ENCODE peak calls at places on chromosomes 12 and 14, in ten cellular contexts. One of them, this sample, is unnamed.

GRCh38 chr12:90062799-90063198 is 354.2 kb upstream of the ATP2B1 start:
- DNase-seq in A549: no peak
- DNase-seq in AG09319: no peak
- DNase-seq in colonic mucosa: no peak
- DNase-seq in left lung: no peak
- DNase-seq in lower leg skin: no peak
- DNase-seq in epithelial cell of esophagus: peak
- DNase-seq in GM23338: peak
- DNase-seq in MCF 10A: no peak
- DNase-seq in PC-9: no peak
- DNase-seq in this sample: no peak

GRCh38 chr12:105523164-105524057 is 192.9 kb downstream of the C12orf75 start:
- DNase-seq in A549: no peak
- DNase-seq in AG09319: peak
- DNase-seq in colonic mucosa: peak
- DNase-seq in left lung: peak
- DNase-seq in lower leg skin: peak
- DNase-seq in epithelial cell of esophagus: peak
- DNase-seq in GM23338: peak
- DNase-seq in MCF 10A: no peak
- DNase-seq in PC-9: no peak
- DNase-seq in this sample: no peak

GRCh38 chr14:54427914-54428313 is 13.3 kb downstream of the CNIH1 start:
- DNase-seq in A549: no peak
- DNase-seq in AG09319: no peak
- DNase-seq in colonic mucosa: no peak
- DNase-seq in left lung: no peak
- DNase-seq in lower leg skin: no peak
- DNase-seq in epithelial cell of esophagus: no peak
- DNase-seq in GM23338: no peak
- DNase-seq in MCF 10A: no peak
- DNase-seq in PC-9: no peak
- DNase-seq in this sample: no peak

GRCh38 chr12:117027251-117028086 is 71.7 kb downstream of the TESC start:
- DNase-seq in A549: no peak
- DNase-seq in AG09319: no peak
- DNase-seq in colonic mucosa: no peak
- DNase-seq in left lung: no peak
- DNase-seq in lower leg skin: no peak
- DNase-seq in epithelial cell of esophagus: no peak
- DNase-seq in GM23338: no peak
- DNase-seq in MCF 10A: no peak
- DNase-seq in PC-9: no peak
- DNase-seq in this sample: no peak

GRCh38 chr12:3542911-3543310 is 51.9 kb downstream of the PRMT8 start:
- DNase-seq in A549: no peak
- DNase-seq in AG09319: no peak
- DNase-seq in colonic mucosa: no peak
- DNase-seq in left lung: no peak
- DNase-seq in lower leg skin: no peak
- DNase-seq in epithelial cell of esophagus: no peak
- DNase-seq in GM23338: no peak
- DNase-seq in MCF 10A: peak
- DNase-seq in PC-9: peak
- DNase-seq in this sample: no peak

GRCh38 chr12:111304642-111305071 is 64.2 kb downstream of the PHETA1 start:
- DNase-seq in A549: peak
- DNase-seq in AG09319: no peak
- DNase-seq in colonic mucosa: no peak
- DNase-seq in left lung: no peak
- DNase-seq in lower leg skin: no peak
- DNase-seq in epithelial cell of esophagus: peak
- DNase-seq in GM23338: peak
- DNase-seq in MCF 10A: no peak
- DNase-seq in PC-9: no peak
- DNase-seq in this sample: peak

GRCh38 chr14:73825551-73826188 is 26.0 kb upstream of the PTGR2 start:
- DNase-seq in A549: peak
- DNase-seq in AG09319: peak
- DNase-seq in colonic mucosa: peak
- DNase-seq in left lung: peak
- DNase-seq in lower leg skin: peak
- DNase-seq in epithelial cell of esophagus: peak
- DNase-seq in GM23338: peak
- DNase-seq in MCF 10A: peak
- DNase-seq in PC-9: peak
- DNase-seq in this sample: peak

GRCh38 chr12:447132-447531 is 12.6 kb upstream of the B4GALNT3 start:
- DNase-seq in A549: no peak
- DNase-seq in AG09319: no peak
- DNase-seq in colonic mucosa: no peak
- DNase-seq in left lung: no peak
- DNase-seq in lower leg skin: no peak
- DNase-seq in epithelial cell of esophagus: no peak
- DNase-seq in GM23338: no peak
- DNase-seq in MCF 10A: no peak
- DNase-seq in PC-9: no peak
- DNase-seq in this sample: no peak

GRCh38 chr12:14836336-14837210 is 6.8 kb downstream of the ART4 start:
- DNase-seq in A549: peak
- DNase-seq in AG09319: no peak
- DNase-seq in colonic mucosa: no peak
- DNase-seq in left lung: no peak
- DNase-seq in lower leg skin: no peak
- DNase-seq in epithelial cell of esophagus: peak
- DNase-seq in GM23338: no peak
- DNase-seq in MCF 10A: peak
- DNase-seq in PC-9: peak
- DNase-seq in this sample: peak

GRCh38 chr14:67421356-67422224 is 9.6 kb upstream of the PLEK2 start:
- DNase-seq in A549: no peak
- DNase-seq in AG09319: no peak
- DNase-seq in colonic mucosa: no peak
- DNase-seq in left lung: no peak
- DNase-seq in lower leg skin: no peak
- DNase-seq in epithelial cell of esophagus: no peak
- DNase-seq in GM23338: no peak
- DNase-seq in MCF 10A: no peak
- DNase-seq in PC-9: no peak
- DNase-seq in this sample: no peak

GRCh38 chr12:8499616-8500015 is 13.7 kb upstream of the CLEC4D start:
- DNase-seq in A549: no peak
- DNase-seq in AG09319: no peak
- DNase-seq in colonic mucosa: no peak
- DNase-seq in left lung: no peak
- DNase-seq in lower leg skin: no peak
- DNase-seq in epithelial cell of esophagus: peak
- DNase-seq in GM23338: peak
- DNase-seq in MCF 10A: no peak
- DNase-seq in PC-9: no peak
- DNase-seq in this sample: no peak

GRCh38 chr12:84922721-84923120 is 10.1 kb upstream of the SLC6A15 start:
- DNase-seq in A549: no peak
- DNase-seq in AG09319: no peak
- DNase-seq in colonic mucosa: no peak
- DNase-seq in left lung: no peak
- DNase-seq in lower leg skin: no peak
- DNase-seq in epithelial cell of esophagus: peak
- DNase-seq in GM23338: no peak
- DNase-seq in MCF 10A: peak
- DNase-seq in PC-9: no peak
- DNase-seq in this sample: no peak

GRCh38 chr12:64097346-64098105 is 124.6 kb downstream of the KICS2 start:
- DNase-seq in A549: no peak
- DNase-seq in AG09319: no peak
- DNase-seq in colonic mucosa: no peak
- DNase-seq in left lung: no peak
- DNase-seq in lower leg skin: no peak
- DNase-seq in epithelial cell of esophagus: no peak
- DNase-seq in GM23338: no peak
- DNase-seq in MCF 10A: no peak
- DNase-seq in PC-9: no peak
- DNase-seq in this sample: no peak

GRCh38 chr14:103074699-103075341 is 9.2 kb upstream of the LBHD2 start:
- DNase-seq in A549: peak
- DNase-seq in AG09319: no peak
- DNase-seq in colonic mucosa: peak
- DNase-seq in left lung: peak
- DNase-seq in lower leg skin: peak
- DNase-seq in epithelial cell of esophagus: no peak
- DNase-seq in GM23338: peak
- DNase-seq in MCF 10A: no peak
- DNase-seq in PC-9: peak
- DNase-seq in this sample: peak

GRCh38 chr12:7075931-7076330 is 15.4 kb downstream of the C1S start:
- DNase-seq in A549: no peak
- DNase-seq in AG09319: peak
- DNase-seq in colonic mucosa: no peak
- DNase-seq in left lung: no peak
- DNase-seq in lower leg skin: no peak
- DNase-seq in epithelial cell of esophagus: peak
- DNase-seq in GM23338: no peak
- DNase-seq in MCF 10A: peak
- DNase-seq in PC-9: no peak
- DNase-seq in this sample: no peak

GRCh38 chr12:57813971-57814771 is 4.4 kb downstream of the AVIL start:
- DNase-seq in A549: no peak
- DNase-seq in AG09319: no peak
- DNase-seq in colonic mucosa: no peak
- DNase-seq in left lung: no peak
- DNase-seq in lower leg skin: no peak
- DNase-seq in epithelial cell of esophagus: no peak
- DNase-seq in GM23338: no peak
- DNase-seq in MCF 10A: no peak
- DNase-seq in PC-9: no peak
- DNase-seq in this sample: no peak

GRCh38 chr12:49832836-49833421 is 4.7 kb upstream of the NCKAP5L start:
- DNase-seq in A549: no peak
- DNase-seq in AG09319: no peak
- DNase-seq in colonic mucosa: no peak
- DNase-seq in left lung: no peak
- DNase-seq in lower leg skin: no peak
- DNase-seq in epithelial cell of esophagus: peak
- DNase-seq in GM23338: no peak
- DNase-seq in MCF 10A: peak
- DNase-seq in PC-9: no peak
- DNase-seq in this sample: no peak

DNA sequence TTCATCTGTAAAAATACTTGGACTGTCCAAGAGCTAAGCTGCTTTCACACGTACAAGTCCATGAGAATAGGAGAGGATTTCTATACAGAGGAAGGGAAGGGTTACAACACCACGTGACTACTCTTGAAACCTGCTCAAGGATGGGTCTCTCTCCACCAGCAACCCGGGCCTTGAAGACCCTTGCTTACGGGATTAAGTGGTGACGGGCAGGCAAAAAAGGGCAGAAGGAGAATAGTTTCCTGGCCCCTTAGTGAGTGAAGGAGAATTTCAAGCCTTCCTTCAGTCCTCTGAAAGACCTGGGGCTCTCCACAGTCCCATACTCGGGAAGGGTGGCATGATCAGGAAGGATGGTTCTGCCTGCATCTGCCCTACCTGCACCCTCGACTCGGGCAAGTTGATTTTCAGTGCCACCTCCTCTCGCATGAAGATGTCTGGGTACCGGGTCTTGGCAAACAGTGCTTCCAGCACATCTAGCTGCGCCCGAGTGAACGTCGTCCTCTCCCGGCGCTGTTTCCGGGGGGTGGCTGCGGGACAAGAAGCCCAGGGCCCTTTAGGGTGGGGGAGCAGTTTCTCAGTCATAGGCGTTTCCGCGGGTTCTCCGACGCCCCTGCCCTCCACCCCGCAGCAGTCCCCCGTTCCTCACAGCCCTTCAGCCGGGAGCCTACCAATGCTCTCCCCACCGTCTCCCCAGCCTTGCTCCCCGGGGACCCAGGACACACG is 6.3 kb downstream of the OTX2 start:
- DNase-seq in A549: no peak
- DNase-seq in AG09319: no peak
- DNase-seq in colonic mucosa: no peak
- DNase-seq in left lung: no peak
- DNase-seq in lower leg skin: no peak
- DNase-seq in epithelial cell of esophagus: no peak
- DNase-seq in GM23338: peak
- DNase-seq in MCF 10A: no peak
- DNase-seq in PC-9: no peak
- DNase-seq in this sample: no peak
- TF ChIP-seq CTCF in A549: no peak
- TF ChIP-seq CTCF in AG09319: no peak
- TF ChIP-seq CTCF in colonic mucosa: no peak
- TF ChIP-seq CTCF in left lung: no peak
- TF ChIP-seq CTCF in lower leg skin: no peak
- TF ChIP-seq CTCF in epithelial cell of esophagus: no peak
- TF ChIP-seq CTCF in GM23338: no peak
- TF ChIP-seq CTCF in MCF 10A: no peak
- TF ChIP-seq CTCF in PC-9: no peak
- TF ChIP-seq CTCF in this sample: no peak

GRCh38 chr14:70350078-70350477 is 9.4 kb downstream of the COX16 start:
- DNase-seq in A549: peak
- DNase-seq in AG09319: no peak
- DNase-seq in colonic mucosa: no peak
- DNase-seq in left lung: no peak
- DNase-seq in lower leg skin: no peak
- DNase-seq in epithelial cell of esophagus: no peak
- DNase-seq in GM23338: peak
- DNase-seq in MCF 10A: no peak
- DNase-seq in PC-9: no peak
- DNase-seq in this sample: no peak
- TF ChIP-seq CTCF in A549: no peak
- TF ChIP-seq CTCF in AG09319: no peak
- TF ChIP-seq CTCF in colonic mucosa: no peak
- TF ChIP-seq CTCF in left lung: no peak
- TF ChIP-seq CTCF in lower leg skin: no peak
- TF ChIP-seq CTCF in epithelial cell of esophagus: no peak
- TF ChIP-seq CTCF in GM23338: peak
- TF ChIP-seq CTCF in MCF 10A: no peak
- TF ChIP-seq CTCF in PC-9: no peak
- TF ChIP-seq CTCF in this sample: no peak

GRCh38 chr12:87001102-87001501 is 744.9 kb upstream of the MGAT4C start:
- DNase-seq in A549: no peak
- DNase-seq in AG09319: no peak
- DNase-seq in colonic mucosa: no peak
- DNase-seq in left lung: no peak
- DNase-seq in lower leg skin: no peak
- DNase-seq in epithelial cell of esophagus: no peak
- DNase-seq in GM23338: no peak
- DNase-seq in MCF 10A: no peak
- DNase-seq in PC-9: no peak
- DNase-seq in this sample: no peak
- TF ChIP-seq CTCF in A549: no peak
- TF ChIP-seq CTCF in AG09319: no peak
- TF ChIP-seq CTCF in colonic mucosa: no peak
- TF ChIP-seq CTCF in left lung: no peak
- TF ChIP-seq CTCF in lower leg skin: no peak
- TF ChIP-seq CTCF in epithelial cell of esophagus: no peak
- TF ChIP-seq CTCF in GM23338: no peak
- TF ChIP-seq CTCF in MCF 10A: no peak
- TF ChIP-seq CTCF in PC-9: no peak
- TF ChIP-seq CTCF in this sample: no peak

DNA sequence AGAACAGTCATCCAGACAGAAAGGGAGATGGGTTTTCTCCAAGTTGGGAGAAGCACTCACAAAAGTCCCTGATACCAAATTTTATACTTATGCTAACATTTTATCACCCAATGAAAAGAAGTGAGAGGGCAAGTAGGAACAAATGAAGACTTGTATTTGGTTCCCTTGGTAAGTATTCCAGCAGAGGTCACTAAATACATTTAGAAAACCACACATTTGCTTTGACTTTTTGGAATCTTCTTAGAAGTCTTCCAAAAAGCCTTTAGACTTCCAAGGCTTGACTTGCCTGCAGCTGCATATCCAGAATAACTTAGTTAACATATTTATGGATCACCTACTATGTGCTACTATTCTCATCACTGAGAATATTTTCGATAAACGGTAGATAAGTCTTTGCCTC is 3.1 kb upstream of the GYS2 start:
- DNase-seq in A549: peak
- DNase-seq in AG09319: peak
- DNase-seq in colonic mucosa: no peak
- DNase-seq in left lung: no peak
- DNase-seq in lower leg skin: no peak
- DNase-seq in epithelial cell of esophagus: peak
- DNase-seq in GM23338: peak
- DNase-seq in MCF 10A: peak
- DNase-seq in PC-9: no peak
- DNase-seq in this sample: no peak
- TF ChIP-seq CTCF in A549: peak
- TF ChIP-seq CTCF in AG09319: peak
- TF ChIP-seq CTCF in colonic mucosa: peak
- TF ChIP-seq CTCF in left lung: peak
- TF ChIP-seq CTCF in lower leg skin: no peak
- TF ChIP-seq CTCF in epithelial cell of esophagus: peak
- TF ChIP-seq CTCF in GM23338: peak
- TF ChIP-seq CTCF in MCF 10A: peak
- TF ChIP-seq CTCF in PC-9: peak
- TF ChIP-seq CTCF in this sample: no peak